ENCODE peak calls at places on chromosomes 16 and 17, in ten cellular contexts. V, F, I, N, H, O, S, U, P and W are unnamed samples.

GRCh38 chr16:81838794-81839193 is 59.7 kb downstream of the PLCG2 start:
- DNase-seq in V (peak), F (peak), I (no peak), N (no peak), H (no peak), O (no peak), S (no peak), U (no peak), P (peak), W (no peak)

GRCh38 chr17:19672009-19672837 is 23.7 kb downstream of the ALDH3A2 start:
- DNase-seq in V (no peak), F (peak), I (no peak), N (peak), H (peak), O (no peak), S (peak), U (peak), P (peak), W (peak)

GRCh38 chr16:81384006-81384405 is 60.6 kb upstream of the CMIP start:
- DNase-seq in V (no peak), F (peak), I (no peak), N (no peak), H (no peak), O (peak), S (no peak), U (no peak), P (peak), W (no peak)

GRCh38 chr17:74368341-74369152 is 1.2 kb downstream of the GPR142 start:
- DNase-seq in V (peak), F (peak), I (no peak), N (peak), H (peak), O (peak), S (peak), U (peak), P (peak), W (no peak)

GRCh38 chr16:15770512-15770911 is 86.3 kb downstream of the MYH11 start:
- DNase-seq in V (no peak), F (peak), I (peak), N (no peak), H (no peak), O (peak), S (no peak), U (no peak), P (peak), W (no peak)

GRCh38 chr17:51056813-51057510 is 63.7 kb downstream of the SPAG9 start:
- DNase-seq in V (peak), F (peak), I (peak), N (peak), H (no peak), O (peak), S (peak), U (peak), P (peak), W (peak)

GRCh38 chr17:30363715-30364202 is 15.0 kb upstream of the CPD start:
- DNase-seq in V (no peak), F (peak), I (peak), N (no peak), H (no peak), O (peak), S (no peak), U (no peak), P (no peak), W (no peak)

GRCh38 chr17:80649672-80650338 is 105.2 kb downstream of the RPTOR start:
- DNase-seq in V (peak), F (peak), I (peak), N (peak), H (peak), O (peak), S (peak), U (peak), P (peak), W (no peak)

GRCh38 chr17:19237389-19238166 is 412 bp downstream of the EPN2 start:
- DNase-seq in V (no peak), F (no peak), I (no peak), N (no peak), H (peak), O (no peak), S (no peak), U (peak), P (peak), W (no peak)

GRCh38 chr16:88461291-88462269 is 8.5 kb downstream of the ZFPM1 start:
- DNase-seq in V (no peak), F (peak), I (no peak), N (no peak), H (no peak), O (peak), S (no peak), U (peak), P (no peak), W (no peak)

GRCh38 chr17:59527325-59527917 is 38.0 kb upstream of the DHX40 start:
- DNase-seq in V (no peak), F (no peak), I (no peak), N (no peak), H (no peak), O (no peak), S (no peak), U (no peak), P (no peak), W (no peak)

GRCh38 chr17:68963958-68964357 is 8.8 kb upstream of the ABCA8 start:
- DNase-seq in V (no peak), F (no peak), I (no peak), N (peak), H (no peak), O (no peak), S (no peak), U (no peak), P (no peak), W (no peak)

GRCh38 chr16:5058476-5058875 is 7.3 kb downstream of the C16orf89 start:
- DNase-seq in V (no peak), F (peak), I (no peak), N (no peak), H (no peak), O (peak), S (peak), U (no peak), P (peak), W (no peak)

GRCh38 chr17:42276609-42277341 is 584 bp upstream of the STAT5B start:
- DNase-seq in V (no peak), F (peak), I (no peak), N (peak), H (peak), O (peak), S (peak), U (peak), P (peak), W (no peak)

GRCh38 chr17:82613283-82614094 is 34.8 kb downstream of the WDR45B start:
- DNase-seq in V (no peak), F (no peak), I (no peak), N (no peak), H (peak), O (no peak), S (no peak), U (no peak), P (no peak), W (no peak)

GRCh38 chr17:80125656-80126448 is 21.1 kb downstream of the EIF4A3 start:
- DNase-seq in V (no peak), F (peak), I (peak), N (no peak), H (no peak), O (peak), S (no peak), U (no peak), P (no peak), W (no peak)

GRCh38 chr17:19713901-19714361 is 2.5 kb downstream of the SLC47A2 start:
- DNase-seq in V (no peak), F (no peak), I (no peak), N (no peak), H (no peak), O (no peak), S (no peak), U (no peak), P (no peak), W (no peak)

GRCh38 chr17:73089322-73089721 is 3.2 kb downstream of the SLC39A11 start:
- DNase-seq in V (no peak), F (no peak), I (no peak), N (no peak), H (no peak), O (no peak), S (no peak), U (no peak), P (no peak), W (no peak)

GRCh38 chr16:28277537-28278388 is 14.6 kb upstream of the SBK1 start:
- DNase-seq in V (peak), F (peak), I (peak), N (peak), H (peak), O (peak), S (peak), U (peak), P (peak), W (peak)

GRCh38 chr16:25751230-25751629 is 59.5 kb downstream of the HS3ST4 start:
- DNase-seq in V (no peak), F (no peak), I (no peak), N (no peak), H (no peak), O (no peak), S (no peak), U (no peak), P (no peak), W (no peak)

GRCh38 chr17:57370051-57370581 is 113.8 kb downstream of the MSI2 start:
- DNase-seq in V (no peak), F (peak), I (peak), N (no peak), H (no peak), O (peak), S (peak), U (peak), P (no peak), W (no peak)

GRCh38 chr16:3045758-3046505 is 429 bp upstream of the MMP25 start:
- DNase-seq in V (no peak), F (no peak), I (no peak), N (no peak), H (no peak), O (no peak), S (no peak), U (no peak), P (no peak), W (no peak)
- H3K4me3 ChIP-seq in V (peak), F (peak), I (peak), N (peak), H (peak), O (peak), S (peak), U (peak), P (peak), W (peak)

DNA sequence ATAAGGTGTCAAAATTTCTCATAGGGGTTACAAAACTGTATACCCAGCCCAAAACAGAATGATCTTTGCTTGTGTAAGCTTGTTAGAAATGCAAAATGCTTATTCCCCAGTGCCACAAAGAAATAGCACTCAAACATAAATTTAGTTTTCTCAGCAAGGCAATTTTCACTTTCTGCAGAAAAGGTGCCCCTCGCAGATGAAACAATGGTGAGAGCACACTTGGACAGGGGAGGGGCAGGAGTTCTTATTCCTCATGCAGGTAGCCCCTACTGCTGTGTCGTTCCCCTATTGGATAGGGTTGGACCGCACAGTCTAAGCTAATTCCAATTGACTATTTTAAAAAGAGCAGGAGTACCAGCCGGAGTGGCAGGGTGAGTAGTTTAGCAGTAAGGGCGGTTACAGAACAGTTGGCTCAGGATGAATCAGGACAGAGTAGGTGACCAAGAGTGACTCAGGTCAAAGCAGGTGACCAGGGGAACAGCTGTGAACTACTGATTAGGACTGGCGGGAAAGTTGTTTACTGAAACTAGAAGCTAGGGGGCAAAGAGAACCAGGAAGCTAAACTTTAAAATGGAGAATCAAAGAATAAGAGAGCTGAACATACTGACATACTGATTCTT is 5.5 kb upstream of the LDHD start:
- DNase-seq in V (no peak), F (no peak), I (no peak), N (no peak), H (no peak), O (no peak), S (peak), U (peak), P (no peak), W (no peak)
- TF ChIP-seq CTCF in V (no peak), F (no peak), I (no peak), N (no peak), H (no peak), O (no peak), S (no peak), U (no peak), P (no peak), W (no peak)

GRCh38 chr17:26962255-26963162 is 331.4 kb upstream of the WSB1 start:
- DNase-seq in V (no peak), F (no peak), I (no peak), N (no peak), H (no peak), O (no peak), S (no peak), U (no peak), P (no peak), W (no peak)
- H3K4me3 ChIP-seq in V (no peak), F (no peak), I (no peak), N (no peak), H (no peak), O (no peak), S (no peak), U (no peak), P (no peak), W (peak)

DNA sequence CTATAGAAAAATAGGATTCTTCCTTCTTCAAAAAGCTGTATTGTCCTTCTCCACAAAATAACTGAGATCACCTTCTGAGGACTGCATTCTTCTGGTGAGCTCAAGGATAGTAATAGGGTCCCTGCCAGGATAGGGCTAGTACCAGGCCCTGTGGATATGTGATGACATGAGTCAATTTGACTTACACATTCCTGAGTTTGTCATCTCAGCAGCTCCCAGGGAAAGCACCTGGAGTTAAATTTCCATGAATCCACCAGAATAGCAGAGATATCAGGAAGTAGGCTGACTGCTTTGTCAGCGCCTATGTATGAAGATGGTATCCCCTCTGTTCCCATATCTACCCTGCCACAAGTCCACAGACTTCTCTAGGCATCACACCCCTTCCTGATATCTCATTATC is 225.8 kb downstream of the PMP22 start:
- DNase-seq in V (no peak), F (no peak), I (no peak), N (no peak), H (no peak), O (no peak), S (no peak), U (no peak), P (no peak), W (no peak)
- TF ChIP-seq CTCF in V (no peak), F (no peak), I (no peak), N (no peak), H (no peak), O (no peak), S (no peak), U (no peak), P (no peak), W (no peak)

GRCh38 chr16:83781-84615 is 6.0 kb downstream of the MPG start:
- DNase-seq in V (no peak), F (no peak), I (no peak), N (no peak), H (no peak), O (peak), S (no peak), U (no peak), P (peak), W (no peak)
- H3K4me3 ChIP-seq in V (no peak), F (no peak), I (no peak), N (no peak), H (no peak), O (no peak), S (no peak), U (no peak), P (no peak), W (no peak)

DNA sequence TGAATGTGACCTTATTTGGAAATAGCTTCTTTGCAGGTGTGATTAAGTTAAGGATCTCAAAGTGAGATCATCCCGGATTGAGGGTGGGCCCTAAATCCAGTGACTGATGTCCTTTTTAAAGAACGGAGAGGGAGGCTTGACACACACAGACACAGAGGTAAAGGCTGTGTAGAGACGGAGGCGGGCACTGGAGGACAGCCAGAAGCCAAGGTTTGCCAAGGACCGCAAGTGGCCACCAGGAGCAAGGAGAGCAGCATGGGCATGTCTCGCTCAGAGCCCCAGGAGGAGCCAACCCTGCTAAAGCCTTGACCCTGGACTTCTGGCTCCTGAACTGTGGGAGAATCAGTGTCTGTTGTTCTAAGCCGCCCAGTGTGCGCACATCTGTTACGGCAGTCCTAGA is 15.4 kb downstream of the CNGB1 start:
- DNase-seq in V (no peak), F (peak), I (no peak), N (no peak), H (peak), O (no peak), S (no peak), U (no peak), P (no peak), W (peak)
- TF ChIP-seq CTCF in V (no peak), F (no peak), I (no peak), N (no peak), H (no peak), O (no peak), S (no peak), U (no peak), P (no peak), W (peak)

DNA sequence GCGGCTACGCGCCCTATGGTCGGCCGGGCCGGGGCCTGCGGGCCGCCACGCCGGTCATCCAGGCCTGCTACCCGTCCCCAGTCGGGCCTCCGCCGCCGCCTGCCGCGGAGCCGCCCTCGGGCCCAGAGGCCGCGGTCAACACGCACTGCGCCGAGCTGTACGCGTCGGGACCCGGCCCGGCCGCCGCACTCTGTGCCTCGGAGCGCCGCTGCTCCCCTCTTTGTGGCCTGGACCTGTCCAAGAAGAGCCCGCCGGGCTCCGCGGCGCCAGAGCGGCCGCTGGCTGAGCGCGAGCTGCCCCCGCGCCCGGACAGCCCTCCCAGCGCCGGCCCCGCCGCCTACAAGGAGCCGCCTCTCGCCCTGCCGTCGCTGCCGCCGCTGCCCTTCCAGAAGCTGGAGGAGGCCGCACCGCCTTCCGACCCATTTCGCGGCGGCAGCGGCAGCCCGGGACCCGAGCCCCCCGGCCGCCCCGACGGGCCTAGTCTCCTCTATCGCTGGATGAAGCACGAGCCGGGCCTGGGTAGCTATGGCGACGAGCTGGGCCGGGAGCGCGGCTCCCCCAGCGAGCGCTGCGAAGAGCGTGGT is 2.3 kb downstream of the HIC1 start:
- DNase-seq in V (no peak), F (no peak), I (no peak), N (no peak), H (no peak), O (peak), S (no peak), U (no peak), P (no peak), W (no peak)
- H3K4me3 ChIP-seq in V (no peak), F (peak), I (no peak), N (peak), H (peak), O (peak), S (no peak), U (no peak), P (no peak), W (no peak)

GRCh38 chr17:7308625-7309433 is 1.4 kb downstream of the EIF5A start:
- DNase-seq in V (peak), F (peak), I (no peak), N (peak), H (no peak), O (peak), S (peak), U (peak), P (peak), W (no peak)

GRCh38 chr17:7309628-7310027 is 2.2 kb downstream of the EIF5A start:
- DNase-seq in V (no peak), F (no peak), I (no peak), N (no peak), H (no peak), O (no peak), S (no peak), U (no peak), P (no peak), W (no peak)

GRCh38 chr17:7306911-7307685 is at the start of gene EIF5A:
- DNase-seq in V (peak), F (peak), I (peak), N (peak), H (peak), O (peak), S (peak), U (peak), P (peak), W (peak)

GRCh38 chr17:7311110-7311698 is 3.8 kb downstream of the EIF5A start:
- DNase-seq in V (no peak), F (no peak), I (no peak), N (no peak), H (no peak), O (no peak), S (no peak), U (no peak), P (no peak), W (no peak)

DNA sequence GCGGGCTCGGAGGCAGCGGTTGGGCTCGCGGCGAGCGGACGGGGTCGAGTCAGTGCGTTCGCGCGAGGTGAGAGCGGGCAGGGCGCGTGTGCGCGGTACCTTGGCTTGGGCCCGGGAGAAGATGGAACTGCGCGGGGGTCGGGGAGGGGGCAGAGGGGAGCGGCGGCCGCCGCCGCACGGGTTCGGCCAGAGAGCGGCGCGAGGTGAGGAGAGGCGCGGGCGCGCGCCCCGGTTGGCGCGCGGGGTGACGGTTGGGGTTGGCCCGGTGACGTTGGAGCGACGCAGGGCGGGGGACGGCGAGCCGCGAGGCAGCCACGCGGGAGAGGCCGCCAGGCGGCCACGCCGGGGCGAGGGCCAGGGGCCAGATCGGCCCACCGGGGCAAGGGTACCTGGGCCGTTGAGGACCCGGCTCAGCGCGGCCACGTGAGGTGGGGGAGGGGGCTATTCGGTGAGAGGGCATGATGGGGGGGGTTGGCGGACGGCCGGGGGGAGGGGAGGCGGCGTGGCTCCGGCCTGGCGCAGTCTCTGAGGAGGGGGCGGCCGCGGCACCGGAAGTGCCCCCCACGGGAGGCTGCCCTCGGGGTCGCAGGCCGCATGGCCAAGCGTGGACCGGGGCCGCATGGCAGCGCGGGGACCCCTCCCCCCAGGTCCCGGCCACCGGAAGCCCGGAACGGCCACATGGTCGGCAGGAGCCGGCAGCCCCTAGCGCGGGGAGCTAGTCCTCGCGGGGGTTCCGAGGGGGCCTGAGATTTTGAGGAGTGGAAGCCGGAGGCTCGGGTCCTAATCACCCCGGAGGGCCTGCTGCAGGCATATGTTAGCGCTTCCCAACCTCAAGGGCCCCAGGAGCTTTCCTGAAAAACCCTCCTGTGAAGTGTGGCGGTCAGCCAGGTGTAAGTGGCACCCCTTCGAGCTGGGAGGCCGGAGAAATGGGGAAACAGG is 527 bp downstream of the EIF5A start:
- DNase-seq in V (no peak), F (no peak), I (no peak), N (no peak), H (peak), O (peak), S (no peak), U (peak), P (no peak), W (no peak)
- TF ChIP-seq CTCF in V (no peak), F (no peak), I (peak), N (no peak), H (no peak), O (no peak), S (no peak), U (no peak), P (no peak), W (no peak)

GRCh38 chr17:44174427-44174826 is 3.9 kb downstream of the ASB16 start:
- DNase-seq in V (no peak), F (no peak), I (no peak), N (no peak), H (no peak), O (no peak), S (no peak), U (no peak), P (no peak), W (no peak)
- H3K4me3 ChIP-seq in V (no peak), F (no peak), I (no peak), N (no peak), H (no peak), O (no peak), S (no peak), U (no peak), P (no peak), W (no peak)